ENCODE peak calls at places on chromosomes 6 and 20, in seven cellular contexts. I is CD4-positive, CD25-positive, alpha-beta regulatory T cell; N is heart left ventricle; C is breast epithelium; L is cardiac fibroblast; Y is NCI-H1092 treated with DMSO at 0.1 percent for 48 hours; H is type B pancreatic cell. F is an unnamed sample.

GRCh38 chr6:146543211-146543939 is at the start of gene RAB32:
- DNase-seq in I (no peak), N (peak), C (peak), L (peak), Y (no peak), H (peak), F (peak)

GRCh38 chr20:45358282-45359068 is 4.5 kb upstream of the SYS1 start:
- DNase-seq in I (no peak), N (peak), C (peak), L (peak), Y (no peak), H (no peak), F (peak)

GRCh38 chr6:1388927-1389790 is at the start of gene FOXF2:
- DNase-seq in I (no peak), N (no peak), C (no peak), L (no peak), Y (no peak), H (no peak), F (no peak)

GRCh38 chr6:42784739-42785498 is 3.1 kb downstream of the BICRAL start:
- DNase-seq in I (no peak), N (no peak), C (no peak), L (no peak), Y (no peak), H (no peak), F (no peak)

GRCh38 chr6:157273756-157274088 is 49.6 kb downstream of the TMEM242 start:
- DNase-seq in I (peak), N (peak), C (no peak), L (no peak), Y (peak), H (no peak), F (peak)

GRCh38 chr6:64683682-64684081 is 1023.3 kb downstream of the EYS start:
- DNase-seq in I (no peak), N (no peak), C (no peak), L (peak), Y (no peak), H (no peak), F (peak)

GRCh38 chr6:131244942-131245341 is 109.7 kb downstream of the AKAP7 start:
- DNase-seq in I (peak), N (no peak), C (no peak), L (no peak), Y (no peak), H (no peak), F (no peak)

GRCh38 chr6:99602519-99603420 is 3.9 kb upstream of the PRDM13 start:
- DNase-seq in I (no peak), N (no peak), C (no peak), L (no peak), Y (no peak), H (no peak), F (no peak)

GRCh38 chr6:89510393-89510792 is 77.4 kb downstream of the ANKRD6 start:
- DNase-seq in I (no peak), N (no peak), C (no peak), L (no peak), Y (no peak), H (no peak), F (no peak)

GRCh38 chr20:38723069-38723981 is 961 bp upstream of the SLC32A1 start:
- DNase-seq in I (no peak), N (no peak), C (no peak), L (no peak), Y (peak), H (no peak), F (no peak)

GRCh38 chr6:3247255-3248146 is 11.2 kb upstream of the PSMG4 start:
- DNase-seq in I (no peak), N (peak), C (peak), L (peak), Y (peak), H (no peak), F (peak)

GRCh38 chr6:130943738-130944137 is 116.5 kb downstream of the SMLR1 start:
- DNase-seq in I (no peak), N (no peak), C (no peak), L (no peak), Y (no peak), H (no peak), F (no peak)

GRCh38 chr20:48783533-48784272 is 44.1 kb downstream of the PREX1 start:
- DNase-seq in I (no peak), N (no peak), C (no peak), L (peak), Y (no peak), H (no peak), F (no peak)

GRCh38 chr6:139539852-139540251 is 165.4 kb upstream of the CITED2 start:
- DNase-seq in I (no peak), N (peak), C (no peak), L (peak), Y (no peak), H (no peak), F (no peak)

GRCh38 chr6:55569638-55570037 is 9.4 kb downstream of the HMGCLL1 start:
- DNase-seq in I (no peak), N (peak), C (no peak), L (no peak), Y (no peak), H (no peak), F (no peak)

GRCh38 chr6:82040405-82041221 is 206.9 kb downstream of the IBTK start:
- DNase-seq in I (no peak), N (peak), C (no peak), L (peak), Y (peak), H (no peak), F (peak)

GRCh38 chr6:84910881-84911607 is 146.6 kb upstream of the TBX18 start:
- DNase-seq in I (no peak), N (no peak), C (no peak), L (peak), Y (no peak), H (no peak), F (no peak)

GRCh38 chr20:46690219-46691111 is 1.2 kb upstream of the TP53RK start:
- DNase-seq in I (no peak), N (no peak), C (no peak), L (peak), Y (no peak), H (no peak), F (no peak)

GRCh38 chr6:44113396-44113795 is 13.9 kb downstream of the MRPL14 start:
- DNase-seq in I (no peak), N (no peak), C (no peak), L (no peak), Y (no peak), H (no peak), F (no peak)

GRCh38 chr6:6556738-6557503 is 31.6 kb upstream of the LY86 start:
- DNase-seq in I (peak), N (no peak), C (no peak), L (peak), Y (peak), H (no peak), F (peak)

GRCh38 chr6:90393232-90393884 is 96.7 kb upstream of the BACH2 start:
- DNase-seq in I (peak), N (peak), C (no peak), L (peak), Y (peak), H (no peak), F (peak)

GRCh38 chr20:2114560-2114959 is 12.9 kb downstream of the STK35 start:
- DNase-seq in I (no peak), N (no peak), C (no peak), L (no peak), Y (no peak), H (no peak), F (no peak)

GRCh38 chr20:38805958-38806854 is 709 bp downstream of the PPP1R16B start:
- DNase-seq in I (peak), N (no peak), C (no peak), L (no peak), Y (peak), H (no peak), F (no peak)

GRCh38 chr6:44533221-44533820 is 145.8 kb downstream of the CDC5L start:
- DNase-seq in I (no peak), N (no peak), C (no peak), L (no peak), Y (no peak), H (no peak), F (no peak)